ENCODE peak calls at places on chromosomes 12 and 14, in four cellular contexts. B, P, I and N are unnamed samples.

GRCh38 chr14:67942311-67942710 is 122.7 kb downstream of the RAD51B start:
- DNase-seq in B (no peak), P (no peak), I (peak), N (no peak)

GRCh38 chr12:110813756-110814155 is 33.0 kb upstream of the CCDC63 start:
- DNase-seq in B (no peak), P (no peak), I (no peak), N (no peak)

GRCh38 chr14:94601961-94602391 is 10.2 kb upstream of the SERPINA3 start:
- DNase-seq in B (peak), P (no peak), I (peak), N (no peak)

GRCh38 chr12:6039894-6040601 is 84.4 kb downstream of the VWF start:
- DNase-seq in B (peak), P (peak), I (peak), N (no peak)

GRCh38 chr12:110282956-110283817 is 2.1 kb downstream of the ATP2A2 start:
- DNase-seq in B (no peak), P (no peak), I (no peak), N (no peak)

GRCh38 chr14:26199599-26200370 is 398.0 kb downstream of the NOVA1 start:
- DNase-seq in B (no peak), P (no peak), I (no peak), N (no peak)

GRCh38 chr14:32354716-32355115 is 25.6 kb downstream of the AKAP6 start:
- DNase-seq in B (no peak), P (no peak), I (no peak), N (no peak)

GRCh38 chr12:87678453-87678852 is 350.7 kb downstream of the C12orf50 start:
- DNase-seq in B (no peak), P (no peak), I (peak), N (no peak)

GRCh38 chr12:64666054-64666914 is 56.0 kb downstream of the RASSF3 start:
- DNase-seq in B (no peak), P (no peak), I (peak), N (no peak)

GRCh38 chr14:64778114-64778754 is 74.0 kb downstream of the PLEKHG3 start:
- DNase-seq in B (no peak), P (no peak), I (no peak), N (no peak)

GRCh38 chr14:49594347-49595089 is 4.2 kb upstream of the LRR1 start:
- DNase-seq in B (no peak), P (no peak), I (peak), N (no peak)